ENCODE peak calls at places on chromosomes 7 and 10, in five cellular contexts. G is GM23248, K is hepatocyte, H is cardiac fibroblast, I is right lobe of liver. E is an unnamed sample.

GRCh38 chr7:99955247-99955646 is 20.6 kb downstream of the AZGP1 start:
- DNase-seq in K (no peak), G (no peak), H (no peak), I (no peak), E (no peak)

GRCh38 chr7:154767194-154767593 is 235.7 kb downstream of the PAXIP1 start:
- DNase-seq in I (no peak), K (no peak), G (no peak), H (no peak), E (no peak)

GRCh38 chr7:140541513-140542192 is 62.3 kb upstream of the MKRN1 start:
- DNase-seq in K (peak), I (no peak), G (peak), H (peak), E (no peak)

GRCh38 chr7:47690902-47691558 is 109.1 kb upstream of the TNS3 start:
- DNase-seq in G (peak), H (peak), K (no peak), I (no peak), E (no peak)

GRCh38 chr10:132001238-132001977 is 19.7 kb upstream of the BNIP3 start:
- DNase-seq in K (no peak), I (no peak), G (no peak), H (peak), E (no peak)

GRCh38 chr7:10210000-10210399 is 763.7 kb upstream of the PHF14 start:
- DNase-seq in I (no peak), K (no peak), G (no peak), H (no peak), E (no peak)

GRCh38 chr7:75559355-75559986 is 67.4 kb downstream of the SPDYE5 start:
- DNase-seq in I (no peak), G (no peak), K (no peak), H (no peak), E (no peak)

GRCh38 chr7:6026011-6026819 is 5.0 kb upstream of the ANKRD61 start:
- DNase-seq in K (peak), G (peak), H (peak), I (peak), E (peak)

GRCh38 chr10:75096749-75097148 is 14.7 kb upstream of the SAMD8 start:
- DNase-seq in H (no peak), K (no peak), G (no peak), I (no peak), E (no peak)

GRCh38 chr7:79452032-79452494 is 1.4 kb downstream of the MAGI2 start:
- DNase-seq in G (peak), I (peak), H (peak), K (peak), E (peak)

GRCh38 chr10:72061491-72061890 is 26.9 kb downstream of the SPOCK2 start:
- DNase-seq in G (no peak), K (no peak), H (no peak), I (no peak), E (no peak)

GRCh38 chr10:60944910-60945297 is 919 bp upstream of the RHOBTB1 start:
- DNase-seq in I (no peak), G (no peak), K (no peak), H (no peak), E (no peak)

GRCh38 chr10:126088144-126088543 is 191.8 kb downstream of the FANK1 start:
- DNase-seq in H (peak), K (no peak), G (peak), I (no peak), E (no peak)

GRCh38 chr7:79403451-79403850 is 50.0 kb downstream of the MAGI2 start:
- DNase-seq in I (no peak), G (peak), H (peak), K (no peak), E (no peak)

GRCh38 chr7:3109516-3109915 is 65.8 kb upstream of the CARD11 start:
- DNase-seq in G (no peak), H (no peak), I (no peak), K (no peak), E (no peak)

GRCh38 chr10:97234403-97234802 is 48.6 kb upstream of the SLIT1 start:
- DNase-seq in G (peak), I (no peak), K (peak), H (peak), E (no peak)

GRCh38 chr10:11237571-11237970 is 219.9 kb downstream of the CELF2 start:
- DNase-seq in H (no peak), G (no peak), I (no peak), K (no peak), E (no peak)

GRCh38 chr7:107900496-107900895 is 9.5 kb downstream of the DLD start:
- DNase-seq in G (no peak), I (no peak), H (no peak), K (no peak), E (no peak)

GRCh38 chr7:134887523-134887922 is 98.8 kb upstream of the AGBL3 start:
- DNase-seq in I (no peak), H (no peak), G (no peak), K (no peak), E (no peak)

GRCh38 chr7:79782256-79782655 is 328.8 kb upstream of the MAGI2 start:
- DNase-seq in H (no peak), I (no peak), G (no peak), K (no peak), E (no peak)

GRCh38 chr7:45575501-45576248 is 1.5 kb downstream of the ADCY1 start:
- DNase-seq in K (no peak), H (no peak), I (no peak), G (no peak), E (no peak)

GRCh38 chr10:87723500-87723899 is 63.8 kb downstream of the PAPSS2 start:
- DNase-seq in I (no peak), K (no peak), H (no peak), G (no peak), E (no peak)

GRCh38 chr10:76160758-76161555 is 729.5 kb downstream of the LRMDA start:
- DNase-seq in G (peak), H (peak), K (no peak), I (no peak), E (no peak)

GRCh38 chr7:731440-732085 is 4.5 kb upstream of the PRKAR1B start:
- DNase-seq in G (no peak), I (no peak), K (no peak), H (no peak), E (no peak)

GRCh38 chr10:133276100-133276434 is 601 bp downstream of the ADAM8 start:
- DNase-seq in K (no peak), G (no peak), H (no peak), I (no peak), E (no peak)

GRCh38 chr10:133275683-133276092 is 980 bp downstream of the ADAM8 start:
- DNase-seq in G (peak), H (no peak), K (no peak), I (no peak), E (no peak)

GRCh38 chr10:133276435-133277201 is at the start of gene ADAM8:
- DNase-seq in K (peak), H (no peak), G (peak), I (no peak), E (no peak)

GRCh38 chr10:133273534-133274143 is 3.0 kb downstream of the ADAM8 start:
- DNase-seq in I (no peak), H (no peak), K (no peak), G (no peak), E (no peak)

DNA sequence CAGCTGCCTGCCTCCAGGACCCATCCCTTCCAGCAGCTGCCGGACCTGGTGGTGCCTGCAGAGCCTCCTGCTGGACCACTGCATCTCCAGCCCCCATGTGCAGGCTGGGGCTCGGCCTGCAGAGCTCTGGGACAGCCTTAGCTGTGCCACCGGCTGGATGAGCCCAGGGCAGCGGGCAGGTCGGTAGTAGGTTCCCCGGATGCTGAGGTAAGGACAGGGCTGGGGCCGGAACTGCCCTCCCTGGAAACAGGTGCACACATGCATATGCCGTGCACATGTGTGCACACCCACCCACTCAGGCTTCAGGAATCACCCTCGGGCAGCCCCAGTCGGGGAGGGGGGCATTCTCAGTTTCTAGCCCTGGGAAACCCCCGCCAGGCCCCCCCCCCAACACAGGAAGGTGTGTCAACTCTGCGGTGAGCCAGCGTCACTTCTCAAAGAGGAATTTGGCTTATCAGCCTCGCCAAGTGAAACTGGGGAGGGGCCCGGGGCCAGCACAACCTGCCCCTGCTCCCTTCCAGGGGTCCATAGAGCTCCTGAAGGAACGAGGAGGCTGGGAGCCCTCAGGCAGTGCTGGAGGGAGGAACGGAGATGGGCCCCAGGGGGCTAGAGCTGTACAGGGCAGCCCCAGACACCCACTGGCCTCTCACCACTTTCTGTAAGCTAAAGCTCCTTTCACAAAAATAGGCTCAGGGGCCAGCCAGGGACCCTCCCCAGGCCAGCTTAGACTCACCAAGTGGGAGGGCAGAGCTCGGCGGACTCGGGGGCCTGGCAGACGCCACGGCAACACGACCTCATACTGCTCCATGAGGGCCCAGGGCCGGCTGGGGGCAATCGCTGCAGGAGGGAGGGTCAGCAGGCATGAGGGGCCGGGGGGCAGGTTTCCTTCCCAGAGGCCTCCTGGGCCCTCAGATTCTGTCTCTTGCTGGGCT is 1.7 kb downstream of the ADAM8 start:
- DNase-seq in I (no peak), H (no peak), K (peak), G (peak), E (no peak)
- H3K4me3 ChIP-seq in I (no peak), H (no peak), K (no peak), G (no peak), E (no peak)

DNA sequence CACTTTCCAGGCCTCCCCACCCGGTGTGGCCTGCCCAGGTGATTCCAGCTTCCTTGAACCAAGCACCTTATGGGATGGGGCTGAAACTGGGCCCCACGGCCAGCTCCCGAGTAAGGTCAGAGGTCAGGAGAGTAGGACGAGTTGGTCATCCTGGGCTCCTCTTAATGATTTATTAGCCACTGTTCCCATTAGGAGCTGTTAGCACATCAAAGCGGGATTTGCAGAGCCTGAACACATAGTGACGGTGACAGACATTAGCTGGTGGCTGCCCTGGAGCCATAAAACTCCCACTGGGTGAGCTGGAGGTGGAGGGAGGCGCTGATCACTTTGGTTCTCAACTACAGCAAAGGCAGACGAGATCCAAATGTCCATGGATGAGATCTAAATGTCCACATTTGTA is 48.1 kb downstream of the COL13A1 start:
- DNase-seq in I (no peak), K (no peak), H (no peak), G (no peak), E (no peak)
- H3K4me3 ChIP-seq in I (no peak), K (no peak), H (no peak), G (no peak), E (no peak)

GRCh38 chr10:43820663-43821062 is 172.0 kb upstream of the ZNF32 start:
- DNase-seq in I (no peak), H (no peak), G (peak), K (no peak), E (no peak)
- H3K4me3 ChIP-seq in I (no peak), H (no peak), G (no peak), K (no peak), E (no peak)

GRCh38 chr7:66925255-66925654 is 4.2 kb downstream of the TMEM248 start:
- DNase-seq in K (no peak), I (no peak), G (no peak), H (no peak), E (no peak)

GRCh38 chr7:66921396-66921917 is 432 bp downstream of the TMEM248 start:
- DNase-seq in G (peak), H (peak), K (peak), I (peak), E (peak)

GRCh38 chr7:66921918-66922486 is 977 bp downstream of the TMEM248 start:
- DNase-seq in G (peak), I (no peak), K (peak), H (no peak), E (no peak)

GRCh38 chr7:66920769-66921395 is at the start of gene TMEM248:
- DNase-seq in H (peak), I (peak), G (peak), K (peak), E (peak)

GRCh38 chr7:66920256-66920655 is 769 bp upstream of the TMEM248 start:
- DNase-seq in K (no peak), H (no peak), G (peak), I (no peak), E (no peak)
- H3K4me3 ChIP-seq in K (peak), H (peak), G (peak), I (peak), E (peak)

DNA sequence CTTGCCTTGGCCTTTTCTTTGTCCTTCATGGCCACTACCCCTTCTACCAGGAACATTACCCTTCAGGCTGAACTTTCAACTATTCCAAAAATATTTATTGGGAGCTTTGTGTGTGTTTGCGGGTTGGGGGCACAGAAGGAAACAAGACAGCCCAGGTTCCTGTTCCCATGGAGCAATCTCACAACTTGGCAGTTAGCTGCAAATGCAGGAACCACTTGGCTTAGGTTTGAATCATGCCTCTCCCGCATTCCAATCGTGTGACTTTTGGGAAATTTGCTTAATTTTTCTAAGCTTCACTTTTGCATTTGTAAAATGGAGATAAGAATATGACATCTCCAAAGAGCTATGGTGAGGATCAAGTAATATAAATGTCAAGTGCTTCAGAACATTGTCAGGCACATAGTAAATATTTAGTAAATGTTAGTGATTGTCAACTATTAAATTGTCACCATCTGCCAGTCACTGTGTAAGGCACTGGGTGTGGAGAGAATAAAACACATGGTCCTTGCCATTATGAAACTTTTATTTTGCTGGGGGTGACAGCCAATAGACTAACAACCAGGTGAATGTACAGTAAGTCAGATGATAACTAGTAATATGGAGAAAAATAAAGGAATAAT is 277.1 kb downstream of the SNX13 start:
- DNase-seq in K (peak), I (no peak), G (peak), H (peak), E (no peak)
- H3K4me3 ChIP-seq in K (no peak), I (no peak), G (peak), H (no peak), E (no peak)